ENCODE peak calls at places on chromosomes 6 and 20, in nine cellular contexts. U is stomach, H is GM23338, Y is AG10803, O is body of pancreas, A is heart right ventricle, S is PC-9, N is tibial nerve, E is fibroblast of the aortic adventitia. Q is an unnamed sample.

GRCh38 chr6:13445744-13446115 is 41.7 kb downstream of the GFOD1 start:
- DNase-seq in S (no peak), U (no peak), H (no peak), A (no peak), N (no peak), O (no peak), Y (no peak), E (no peak), Q (no peak)

GRCh38 chr20:63567382-63568169 is 6.5 kb downstream of the HELZ2 start:
- DNase-seq in N (no peak), O (no peak), H (no peak), U (peak; percentile 59), Y (no peak), S (no peak), A (no peak), E (no peak), Q (no peak)

GRCh38 chr20:50308513-50309279 is 118.1 kb downstream of the CEBPB start:
- DNase-seq in U (peak; percentile 80), N (peak; percentile 84), O (peak; percentile 71), A (peak; percentile 89), E (peak; percentile 99), S (peak; percentile 76), H (peak; percentile 67), Y (peak; percentile 100), Q (peak; percentile 99)

GRCh38 chr6:43716099-43716498 is 28.5 kb upstream of the MRPS18A start:
- DNase-seq in H (no peak), U (no peak), N (no peak), O (no peak), Y (no peak), E (peak; percentile 28), A (peak; percentile 76), S (no peak), Q (no peak)

GRCh38 chr20:15740046-15740775 is 833.0 kb downstream of the KIF16B start:
- DNase-seq in H (no peak), E (no peak), O (no peak), S (no peak), U (no peak), Y (no peak), A (no peak), N (no peak), Q (no peak)

GRCh38 chr6:157841211-157841840 is 18.3 kb downstream of the SNX9 start:
- DNase-seq in S (peak; percentile 52), U (peak; percentile 53), Y (no peak), N (no peak), E (no peak), O (peak; percentile 37), A (no peak), H (no peak), Q (no peak)

GRCh38 chr20:42260216-42260615 is 642.0 kb upstream of the CHD6 start:
- DNase-seq in N (no peak), S (no peak), A (no peak), H (no peak), U (no peak), E (no peak), Y (no peak), O (no peak), Q (no peak)

GRCh38 chr20:50111120-50111828 is 1.7 kb downstream of the UBE2V1 start:
- DNase-seq in Y (peak; percentile 44), N (no peak), H (no peak), U (no peak), O (peak; percentile 36), S (peak; percentile 35), A (no peak), E (peak; percentile 50), Q (peak; percentile 74)

GRCh38 chr20:38706482-38706881 is 17.8 kb upstream of the SLC32A1 start:
- DNase-seq in Y (no peak), S (no peak), U (no peak), E (no peak), O (no peak), H (peak; percentile 28), A (no peak), N (no peak), Q (no peak)

GRCh38 chr6:46013639-46014038 is 2.0 kb downstream of the CLIC5 start:
- DNase-seq in A (no peak), Y (no peak), U (no peak), S (no peak), E (no peak), H (peak; percentile 54), N (no peak), O (no peak), Q (no peak)

GRCh38 chr6:43970068-43970912 is 157.0 kb downstream of the MRPL14 start:
- DNase-seq in H (no peak), A (no peak), U (no peak), S (no peak), N (no peak), E (no peak), Y (no peak), O (no peak), Q (no peak)

GRCh38 chr6:163414367-163415175 is at the start of gene QKI:
- DNase-seq in S (peak; percentile 73), U (peak; percentile 84), A (peak; percentile 90), O (peak; percentile 87), E (peak; percentile 72), N (peak; percentile 75), H (peak; percentile 60), Y (peak; percentile 81), Q (peak; percentile 69)

GRCh38 chr6:23650676-23651075 is 475.3 kb upstream of the NRSN1 start:
- DNase-seq in H (no peak), Y (no peak), S (no peak), A (no peak), O (peak; percentile 7), U (no peak), E (no peak), N (no peak), Q (no peak)

GRCh38 chr6:138987299-138987642 is 782 bp downstream of the REPS1 start:
- DNase-seq in N (no peak), S (no peak), E (no peak), H (peak; percentile 55), Y (no peak), A (peak; percentile 45), U (no peak), O (no peak), Q (no peak)

GRCh38 chr6:141965016-141965545 is 167.6 kb upstream of the GJE1 start:
- DNase-seq in A (no peak), U (no peak), H (no peak), S (no peak), E (no peak), Y (no peak), O (no peak), N (no peak), Q (no peak)

DNA sequence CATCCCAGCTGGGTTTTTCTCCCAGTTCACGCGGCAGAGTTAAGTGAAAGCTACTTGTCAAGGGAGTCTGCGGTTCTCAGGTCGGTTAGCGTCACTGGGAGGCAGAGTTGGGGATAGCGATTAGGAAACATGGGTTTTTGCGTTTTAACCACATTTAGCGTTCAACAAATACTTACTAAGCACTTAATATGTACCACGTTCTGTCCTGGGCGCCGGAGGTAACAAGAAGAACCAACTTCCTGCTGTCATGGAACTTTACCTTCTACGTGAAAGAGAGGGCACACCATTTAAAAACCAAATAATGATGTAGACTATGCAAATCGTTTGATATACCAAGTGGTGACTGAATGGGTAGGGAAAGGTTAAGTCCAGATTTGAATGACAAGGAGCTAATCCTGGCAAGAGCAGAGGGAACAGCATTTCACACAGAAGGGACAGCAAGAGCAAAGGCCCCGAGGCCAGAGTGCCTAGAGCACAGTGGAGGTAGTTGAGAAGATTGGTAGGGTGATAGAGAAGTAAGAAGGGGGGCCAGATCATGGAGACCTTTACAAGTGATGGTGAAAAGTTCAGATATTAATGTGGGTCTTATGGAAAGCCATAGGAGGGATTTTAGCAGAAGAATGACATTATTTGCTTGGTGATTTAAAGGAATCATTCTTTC is 740 bp downstream of the RIOK1 start:
- DNase-seq in H (no peak), E (no peak), S (no peak), N (no peak), O (no peak), Y (no peak), A (no peak), U (no peak), Q (no peak)
- TF ChIP-seq CTCF in H (peak; percentile 5), E (peak; percentile 1), S (peak; percentile 9), N (no peak), O (no peak), Y (peak; percentile 1), A (peak; percentile 4), U (no peak), Q (peak; percentile 0)

GRCh38 chr6:26195924-26196845 is 109.0 kb downstream of the HFE start:
- DNase-seq in N (no peak), U (no peak), H (no peak), Y (no peak), O (no peak), E (peak; percentile 32), A (no peak), S (no peak), Q (no peak)

GRCh38 chr6:26196846-26197683 is 109.8 kb downstream of the HFE start:
- DNase-seq in O (peak; percentile 58), U (peak; percentile 75), S (peak; percentile 66), E (peak; percentile 96), A (peak; percentile 51), N (peak; percentile 65), H (peak; percentile 86), Y (peak; percentile 91), Q (peak; percentile 89)

GRCh38 chr6:26194774-26195375 is 107.6 kb downstream of the HFE start:
- DNase-seq in Y (no peak), O (no peak), N (no peak), S (no peak), U (no peak), H (no peak), A (no peak), E (peak; percentile 48), Q (no peak)

GRCh38 chr6:26194329-26194701 is 107.1 kb downstream of the HFE start:
- DNase-seq in U (no peak), Y (no peak), O (no peak), A (no peak), S (no peak), N (no peak), E (no peak), H (no peak), Q (no peak)

DNA sequence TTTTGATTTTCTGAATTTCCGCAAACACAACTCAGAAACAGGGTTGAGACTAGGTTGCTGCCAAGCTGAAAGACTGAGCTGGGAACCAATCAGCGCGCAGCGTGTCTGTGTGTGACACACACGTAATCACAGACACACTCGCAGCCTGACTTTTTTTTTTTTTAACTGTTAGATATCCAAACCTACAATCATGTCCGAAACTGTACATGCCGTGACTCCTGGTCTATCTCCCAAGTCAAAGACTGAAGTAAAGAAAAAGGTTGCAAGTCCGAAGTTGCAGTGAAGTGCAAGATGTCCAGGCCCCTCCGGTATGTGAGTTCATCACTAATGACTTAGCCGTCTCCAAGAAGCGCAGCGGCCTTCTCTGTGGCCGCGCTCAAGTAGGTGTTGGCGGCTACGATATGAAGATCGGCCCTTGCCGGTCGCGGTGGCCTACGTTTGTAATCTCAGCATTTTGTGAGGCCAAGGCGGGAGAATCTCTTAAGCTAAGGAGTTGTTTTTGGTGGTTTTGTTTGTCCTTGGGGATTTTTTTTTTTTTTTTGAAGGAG is 108.2 kb downstream of the HFE start:
- DNase-seq in E (peak; percentile 98), O (peak; percentile 85), Y (peak; percentile 95), H (peak; percentile 60), U (peak; percentile 91), N (peak; percentile 81), S (peak; percentile 67), A (peak; percentile 85), Q (peak; percentile 92)
- H3K4me3 ChIP-seq in E (peak overlapping the region; percentile 83), O (no peak overlapping the region), Y (peak overlapping the region; percentile 73), H (peak overlapping the region; percentile 80), U (peak overlapping the region; percentile 55), N (peak overlapping the region; percentile 23), S (peak overlapping the region; percentile 77), A (peak overlapping the region; percentile 75), Q (peak overlapping the region; percentile 81)

GRCh38 chr6:117270121-117270959 is 5.0 kb downstream of the VGLL2 start:
- DNase-seq in S (no peak), U (no peak), H (peak; percentile 79), A (peak; percentile 12), Y (peak; percentile 2), O (peak; percentile 36), N (no peak), E (no peak), Q (peak; percentile 17)
- TF ChIP-seq CTCF in S (no peak), U (no peak), H (no peak), A (no peak), Y (no peak), O (no peak), N (no peak), E (no peak), Q (no peak)

GRCh38 chr20:53806683-53807401 is 213.2 kb upstream of the ZNF217 start:
- DNase-seq in Y (no peak), E (no peak), O (no peak), N (no peak), H (peak; percentile 44), S (no peak), U (no peak), A (no peak), Q (no peak)
- H3K4me3 ChIP-seq in Y (no peak overlapping the region), E (no peak overlapping the region), O (no peak overlapping the region), N (no peak overlapping the region), H (no peak overlapping the region), S (no peak overlapping the region), U (no peak overlapping the region), A (no peak overlapping the region), Q (no peak overlapping the region)